ENCODE peak calls at places on chromosome 12, in seven cellular contexts. R is tibial artery, B is neural crest cell, Y is B cell, T is cardiac muscle cell, D is SK-N-SH, F is natural killer cell. X is an unnamed sample.

GRCh38 chr12:109726511-109727038 is 12.9 kb downstream of the FAM222A start:
- DNase-seq in R (no peak), B (no peak), Y (no peak), T (no peak), D (peak), F (no peak), X (no peak)

GRCh38 chr12:132186208-132186856 is 42.1 kb downstream of the NOC4L start:
- DNase-seq in R (no peak), B (no peak), Y (no peak), T (no peak), D (no peak), F (no peak), X (no peak)

GRCh38 chr12:44457465-44457864 is 418.6 kb downstream of the NELL2 start:
- DNase-seq in R (no peak), B (no peak), Y (no peak), T (no peak), D (no peak), F (no peak), X (no peak)

GRCh38 chr12:11969437-11970154 is 101.1 kb upstream of the BCL2L14 start:
- DNase-seq in R (no peak), B (no peak), Y (no peak), T (no peak), D (no peak), F (no peak), X (no peak)

GRCh38 chr12:79988368-79988767 is 53.5 kb upstream of the PPP1R12A start:
- DNase-seq in R (no peak), B (no peak), Y (no peak), T (no peak), D (no peak), F (no peak), X (no peak)

GRCh38 chr12:76696186-76696585 is 67.7 kb upstream of the ZDHHC17 start:
- DNase-seq in R (no peak), B (no peak), Y (no peak), T (no peak), D (no peak), F (no peak), X (no peak)

GRCh38 chr12:54251667-54252284 is 28.1 kb downstream of the CBX5 start:
- DNase-seq in R (no peak), B (no peak), Y (peak), T (peak), D (peak), F (no peak), X (no peak)

GRCh38 chr12:86050010-86050409 is 175.9 kb downstream of the NTS start:
- DNase-seq in R (no peak), B (no peak), Y (no peak), T (no peak), D (no peak), F (no peak), X (no peak)

GRCh38 chr12:129997239-129997638 is 93.4 kb upstream of the TMEM132D start:
- DNase-seq in R (no peak), B (no peak), Y (no peak), T (no peak), D (no peak), F (no peak), X (no peak)

GRCh38 chr12:4648499-4649357 is at the start of the genes AKAP3 and NDUFA9:
- DNase-seq in R (peak), B (peak), Y (peak), T (peak), D (peak), F (peak), X (peak)

GRCh38 chr12:49867580-49868341 is 24.9 kb upstream of the BCDIN3D start:
- DNase-seq in R (no peak), B (no peak), Y (no peak), T (no peak), D (no peak), F (no peak), X (no peak)

DNA sequence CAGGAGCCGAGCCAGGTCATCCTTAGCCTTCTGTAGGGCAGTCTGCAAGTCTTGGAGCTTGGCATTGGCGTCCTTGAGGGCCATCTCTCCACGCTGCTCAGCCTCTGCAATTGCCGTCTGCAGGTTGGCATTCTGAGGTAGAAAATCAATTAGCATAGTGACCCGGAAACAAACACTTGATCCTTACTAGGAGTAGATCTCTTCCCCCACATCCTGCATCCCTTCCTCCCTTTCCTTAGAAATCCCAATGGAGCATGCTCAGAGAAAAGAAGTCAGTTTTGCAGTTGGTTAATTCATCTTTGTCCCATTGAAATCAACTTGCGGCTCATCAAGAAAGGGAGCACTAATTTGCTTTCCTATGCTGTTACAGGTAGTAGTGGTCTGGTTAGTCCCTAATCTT is 6.1 kb downstream of the KRT76 start:
- DNase-seq in R (no peak), B (no peak), Y (no peak), T (no peak), D (no peak), F (no peak), X (no peak)
- TF ChIP-seq CTCF in R (no peak), B (no peak), Y (no peak), T (no peak), D (no peak), F (no peak), X (no peak)

GRCh38 chr12:20624718-20625117 is 70.4 kb upstream of the SLCO1C1 start:
- DNase-seq in R (no peak), B (peak), Y (no peak), T (peak), D (peak), F (no peak), X (no peak)
- TF ChIP-seq CTCF in R (peak), B (peak), Y (no peak), T (peak), D (peak), F (no peak), X (peak)

DNA sequence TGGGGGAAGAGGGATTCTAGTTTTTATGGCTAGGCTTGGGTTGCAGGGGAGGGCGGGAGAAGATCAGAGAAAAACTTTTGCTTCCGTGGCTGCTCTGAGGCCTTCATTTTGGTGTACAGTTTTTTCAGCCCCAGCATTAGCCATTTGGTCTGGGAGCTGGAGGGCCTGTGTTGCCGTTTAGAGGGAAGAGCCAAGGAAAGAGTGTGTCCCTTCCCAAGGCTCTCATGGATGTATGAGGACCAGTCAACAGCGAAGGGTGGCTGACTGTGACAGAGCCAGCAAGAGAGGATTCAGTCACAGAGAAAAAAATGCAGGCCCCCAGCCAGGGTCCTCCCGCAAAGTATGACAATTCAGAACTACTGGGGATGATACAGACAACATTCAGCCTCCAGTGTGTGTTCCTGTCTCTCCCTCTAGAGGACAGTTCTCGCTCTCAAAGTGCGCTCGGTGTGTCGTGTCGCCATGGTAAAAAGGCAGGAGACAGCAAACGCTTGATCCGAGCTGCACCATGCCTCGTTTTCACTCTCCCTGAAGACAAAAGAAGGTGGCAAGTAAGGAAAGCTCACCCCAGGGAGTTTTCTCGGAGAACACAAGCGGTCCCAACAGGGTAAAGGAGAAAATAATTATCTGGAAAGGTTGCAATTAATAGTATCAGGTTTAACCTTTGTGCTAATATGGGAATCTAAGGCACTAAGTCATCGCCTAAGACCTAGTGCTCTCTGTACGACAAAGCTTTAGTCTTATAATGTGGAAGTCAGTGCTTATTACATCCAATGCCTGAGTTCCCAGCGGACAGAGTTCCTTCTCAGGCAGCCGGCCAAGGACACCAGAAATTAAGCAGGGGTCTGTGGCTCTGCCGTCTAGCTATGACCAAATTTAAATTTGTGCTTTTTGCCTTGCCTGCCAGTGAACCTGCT is 157.3 kb upstream of the PLXNC1 start:
- DNase-seq in R (peak), B (peak), Y (no peak), T (peak), D (peak), F (no peak), X (no peak)
- TF ChIP-seq CTCF in R (no peak), B (peak), Y (no peak), T (peak), D (peak), F (no peak), X (peak)

DNA sequence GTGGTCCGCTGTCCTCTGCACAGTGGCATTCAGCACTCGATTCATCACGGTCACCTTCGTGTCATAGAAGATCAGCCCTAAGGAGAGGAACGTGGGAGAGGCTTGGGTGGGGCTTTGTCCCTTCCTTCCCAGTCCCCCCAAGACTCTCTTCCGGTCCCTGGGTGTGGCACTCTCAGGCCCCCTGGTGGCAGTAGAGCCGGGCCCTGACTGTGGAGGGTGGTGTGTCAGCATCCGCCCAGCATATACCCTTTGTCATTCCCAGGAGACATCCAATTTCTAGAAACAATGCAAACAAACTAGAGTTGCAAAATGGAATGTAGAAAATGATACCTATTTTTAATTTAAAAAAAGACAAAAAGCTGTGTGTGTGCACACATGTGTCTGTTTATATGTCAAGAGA is 45.0 kb downstream of the TRAFD1 start:
- DNase-seq in R (no peak), B (no peak), Y (peak), T (no peak), D (peak), F (no peak), X (no peak)
- TF ChIP-seq CTCF in R (peak), B (peak), Y (peak), T (peak), D (peak), F (no peak), X (peak)

DNA sequence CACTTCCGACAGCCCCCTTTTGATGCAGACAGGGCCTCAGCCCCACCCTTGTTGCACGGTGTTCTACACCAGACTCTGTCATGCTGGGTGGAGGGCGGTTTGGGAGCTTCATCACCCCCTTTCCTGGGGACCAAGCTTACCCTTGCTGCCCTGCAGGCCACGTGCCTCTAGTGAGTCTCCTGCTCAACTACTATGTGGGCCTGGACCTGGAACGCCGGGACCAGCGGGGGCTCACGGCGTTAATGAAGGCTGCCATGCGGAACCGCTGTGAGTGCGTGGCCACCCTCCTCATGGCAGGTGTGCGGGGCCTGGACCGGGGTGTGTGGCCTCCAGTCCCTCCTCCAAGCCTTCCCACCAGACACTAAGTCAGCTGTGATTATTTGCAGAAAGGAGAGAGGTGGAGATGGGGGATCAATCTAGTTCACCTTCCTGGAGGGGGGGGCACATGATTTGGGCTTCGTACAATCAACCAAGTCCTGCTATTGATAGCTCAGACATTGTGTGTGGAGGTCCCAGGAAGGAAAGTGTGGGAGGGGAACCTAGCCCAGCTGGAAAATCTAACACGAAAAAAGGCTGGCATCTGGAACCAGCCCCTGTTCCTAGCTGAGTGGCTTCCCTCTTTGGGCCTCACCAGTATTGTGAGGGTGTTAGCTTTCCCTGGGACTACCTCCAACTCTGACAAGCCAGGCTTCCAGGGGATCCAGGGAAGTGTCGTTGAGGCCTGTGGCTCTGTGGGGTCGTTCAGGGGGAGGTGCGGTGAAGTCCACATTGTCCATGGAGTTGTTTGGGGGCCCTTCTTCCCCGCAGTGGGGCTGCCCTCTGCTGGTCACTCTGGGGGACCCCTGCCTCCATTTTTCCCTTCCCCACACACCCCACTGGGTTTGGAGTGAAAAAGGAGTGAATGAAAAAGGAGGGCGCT is 1.6 kb downstream of the ANKRD33 start:
- DNase-seq in R (no peak), B (no peak), Y (no peak), T (no peak), D (peak), F (no peak), X (no peak)
- TF ChIP-seq CTCF in R (no peak), B (peak), Y (no peak), T (peak), D (peak), F (no peak), X (no peak)

GRCh38 chr12:113197518-113198077 is 12.1 kb downstream of the RITA1 start:
- DNase-seq in R (no peak), B (no peak), Y (peak), T (no peak), D (no peak), F (no peak), X (no peak)

GRCh38 chr12:113195598-113195997 is 10.1 kb downstream of the RITA1 start:
- DNase-seq in R (no peak), B (no peak), Y (no peak), T (no peak), D (no peak), F (no peak), X (no peak)

GRCh38 chr12:113196996-113197395 is 11.5 kb downstream of the RITA1 start:
- DNase-seq in R (peak), B (peak), Y (peak), T (peak), D (peak), F (no peak), X (no peak)

GRCh38 chr12:113196582-113196981 is 11.1 kb downstream of the RITA1 start:
- DNase-seq in R (no peak), B (no peak), Y (no peak), T (no peak), D (no peak), F (no peak), X (no peak)

GRCh38 chr12:113194971-113195391 is 9.5 kb downstream of the RITA1 start:
- DNase-seq in R (no peak), B (no peak), Y (no peak), T (no peak), D (peak), F (no peak), X (no peak)
- TF ChIP-seq CTCF in R (no peak), B (no peak), Y (no peak), T (no peak), D (peak), F (no peak), X (no peak)